ENCODE peak calls at places on chromosomes 6 and 20, in four cellular contexts. P, H, B and D are unnamed samples.

GRCh38 chr20:8124639-8125038 is 7.4 kb upstream of the PLCB1 start:
- DNase-seq in P (no peak), H (no peak), B (no peak), D (no peak)

GRCh38 chr6:48325701-48326100 is 214.7 kb upstream of the PTCHD4 start:
- DNase-seq in H (no peak), B (no peak), P (no peak), D (no peak)

GRCh38 chr6:27472182-27472616 is 706 bp downstream of the ZNF184 start:
- DNase-seq in B (peak), P (peak), H (no peak), D (peak)

GRCh38 chr6:29927841-29928388 is 14.4 kb upstream of the HLA-A start:
- DNase-seq in H (no peak), P (no peak), B (no peak), D (no peak)

GRCh38 chr6:169854813-169855212 is 103.4 kb downstream of the ERMARD start:
- DNase-seq in B (no peak), P (no peak), H (no peak), D (no peak)

GRCh38 chr20:63168861-63169260 is 47.1 kb downstream of the YTHDF1 start:
- DNase-seq in H (peak), B (no peak), P (no peak), D (no peak)

GRCh38 chr6:79463721-79464120 is 73.5 kb downstream of the LCA5 start:
- DNase-seq in P (no peak), B (no peak), H (no peak), D (no peak)

GRCh38 chr6:11151488-11151887 is 40.0 kb upstream of the ERVFRD-1 start:
- DNase-seq in H (no peak), B (no peak), P (no peak), D (no peak)

GRCh38 chr6:127102299-127102698 is 16.2 kb upstream of the RSPO3 start:
- DNase-seq in B (no peak), P (peak), H (no peak), D (no peak)

GRCh38 chr6:30826961-30827342 is 57.4 kb upstream of the DDR1 start:
- DNase-seq in H (no peak), B (peak), P (peak), D (no peak)

GRCh38 chr20:36827541-36828279 is 48.2 kb upstream of the TLDC2 start:
- DNase-seq in H (peak), B (no peak), P (no peak), D (peak)

GRCh38 chr20:4999788-5000187 is 1.5 kb downstream of the SLC23A2 start:
- DNase-seq in H (no peak), B (no peak), P (no peak), D (no peak)

GRCh38 chr6:81697564-81697963 is 54.9 kb downstream of the TENT5A start:
- DNase-seq in H (no peak), P (peak), B (no peak), D (no peak)

GRCh38 chr6:111242452-111242851 is 155.1 kb downstream of the SLC16A10 start:
- DNase-seq in P (peak), H (no peak), B (no peak), D (no peak)

GRCh38 chr6:71012871-71013456 is 56.1 kb upstream of the B3GAT2 start:
- DNase-seq in B (peak), P (peak), H (no peak), D (no peak)

GRCh38 chr6:109693128-109693527 is 2.0 kb downstream of the FIG4 start:
- DNase-seq in P (no peak), B (no peak), H (no peak), D (no peak)

GRCh38 chr6:56004421-56004820 is 129.0 kb upstream of the BMP5 start:
- DNase-seq in B (no peak), P (no peak), H (no peak), D (no peak)

GRCh38 chr6:31727034-31727716 is 1.9 kb downstream of the DDAH2 start:
- DNase-seq in P (no peak), H (no peak), B (peak), D (no peak)

GRCh38 chr6:43477235-43478007 is at the start of gene TJAP1:
- DNase-seq in P (peak), H (peak), B (peak), D (peak)

GRCh38 chr20:59044796-59045195 is 2.2 kb upstream of the PRELID3B start:
- DNase-seq in H (no peak), B (no peak), P (no peak), D (no peak)

GRCh38 chr6:161132384-161132783 is 140.8 kb downstream of the MAP3K4 start:
- DNase-seq in P (no peak), B (no peak), H (no peak), D (no peak)

GRCh38 chr20:50987493-50988210 is 29.0 kb downstream of the MOCS3 start:
- DNase-seq in H (no peak), P (peak), B (peak), D (peak)

GRCh38 chr6:11221623-11222384 is 10.7 kb downstream of the NEDD9 start:
- DNase-seq in P (no peak), B (no peak), H (no peak), D (no peak)

GRCh38 chr6:25014806-25015560 is 79.2 kb upstream of the RIPOR2 start:
- DNase-seq in P (no peak), B (peak), H (no peak), D (peak)

GRCh38 chr6:157861814-157862213 is 38.8 kb downstream of the SNX9 start:
- DNase-seq in P (peak), B (no peak), H (no peak), D (no peak)

GRCh38 chr20:58755062-58755697 is 62.6 kb downstream of the NPEPL1 start:
- DNase-seq in B (no peak), P (no peak), H (no peak), D (no peak)

GRCh38 chr6:44237021-44237812 is 9.7 kb upstream of the HSP90AB1 start:
- DNase-seq in P (peak), H (peak), B (peak), D (peak)